ENCODE peak calls at places on chromosomes 12 and 14, in six cellular contexts. One of them, this sample, is unnamed.
A peak's percentile ranks its signal among the peaks of the same experiment; 100 is the strongest.

GRCh38 chr14:102058931-102059330 is 27.9 kb downstream of the HSP90AA1 start:
- DNase-seq in lower lobe of right lung: no peak
- DNase-seq in T-helper 9 cell: no peak
- DNase-seq in EH: no peak
- DNase-seq in WTC11: no peak
- DNase-seq in HuH-7.5: no peak
- DNase-seq in this sample: no peak

GRCh38 chr12:91037301-91037700 is 20.5 kb downstream of the KERA start:
- DNase-seq in lower lobe of right lung: no peak
- DNase-seq in T-helper 9 cell: no peak
- DNase-seq in EH: peak; percentile 53
- DNase-seq in WTC11: no peak
- DNase-seq in HuH-7.5: no peak
- DNase-seq in this sample: no peak

GRCh38 chr12:67517181-67517887 is 131.2 kb upstream of the DYRK2 start:
- DNase-seq in lower lobe of right lung: no peak
- DNase-seq in T-helper 9 cell: no peak
- DNase-seq in EH: peak; percentile 10
- DNase-seq in WTC11: no peak
- DNase-seq in HuH-7.5: no peak
- DNase-seq in this sample: no peak

GRCh38 chr12:87953257-87953860 is 75.8 kb downstream of the C12orf50 start:
- DNase-seq in lower lobe of right lung: no peak
- DNase-seq in T-helper 9 cell: no peak
- DNase-seq in EH: peak; percentile 24
- DNase-seq in WTC11: no peak
- DNase-seq in HuH-7.5: peak; percentile 24
- DNase-seq in this sample: no peak

GRCh38 chr12:5556946-5557673 is 125.2 kb downstream of the NTF3 start:
- DNase-seq in lower lobe of right lung: no peak
- DNase-seq in T-helper 9 cell: no peak
- DNase-seq in EH: no peak
- DNase-seq in WTC11: no peak
- DNase-seq in HuH-7.5: no peak
- DNase-seq in this sample: no peak

GRCh38 chr12:123934829-123935228 is 37.8 kb downstream of the CCDC92 start:
- DNase-seq in lower lobe of right lung: no peak
- DNase-seq in T-helper 9 cell: no peak
- DNase-seq in EH: peak; percentile 62
- DNase-seq in WTC11: no peak
- DNase-seq in HuH-7.5: no peak
- DNase-seq in this sample: no peak

GRCh38 chr12:9820281-9820930 is 6.9 kb upstream of the KLRF1 start:
- DNase-seq in lower lobe of right lung: no peak
- DNase-seq in T-helper 9 cell: no peak
- DNase-seq in EH: no peak
- DNase-seq in WTC11: no peak
- DNase-seq in HuH-7.5: no peak
- DNase-seq in this sample: peak; percentile 58

GRCh38 chr14:54803396-54803795 is 99.2 kb downstream of the GCH1 start:
- DNase-seq in lower lobe of right lung: no peak
- DNase-seq in T-helper 9 cell: no peak
- DNase-seq in EH: no peak
- DNase-seq in WTC11: no peak
- DNase-seq in HuH-7.5: no peak
- DNase-seq in this sample: no peak

GRCh38 chr12:4821000-4821399 is 88.7 kb upstream of the KCNA1 start:
- DNase-seq in lower lobe of right lung: no peak
- DNase-seq in T-helper 9 cell: no peak
- DNase-seq in EH: no peak
- DNase-seq in WTC11: no peak
- DNase-seq in HuH-7.5: no peak
- DNase-seq in this sample: no peak

GRCh38 chr12:123532021-123532420 is 1.5 kb downstream of the RILPL1 start:
- DNase-seq in lower lobe of right lung: no peak
- DNase-seq in T-helper 9 cell: no peak
- DNase-seq in EH: peak; percentile 46
- DNase-seq in WTC11: no peak
- DNase-seq in HuH-7.5: no peak
- DNase-seq in this sample: no peak

GRCh38 chr14:46034305-46034704 is 617.3 kb downstream of the RPL10L start:
- DNase-seq in lower lobe of right lung: no peak
- DNase-seq in T-helper 9 cell: no peak
- DNase-seq in EH: no peak
- DNase-seq in WTC11: no peak
- DNase-seq in HuH-7.5: no peak
- DNase-seq in this sample: no peak

GRCh38 chr14:100165376-100165775 is 5.9 kb upstream of the DEGS2 start:
- DNase-seq in lower lobe of right lung: no peak
- DNase-seq in T-helper 9 cell: no peak
- DNase-seq in EH: no peak
- DNase-seq in WTC11: peak; percentile 60
- DNase-seq in HuH-7.5: no peak
- DNase-seq in this sample: no peak

GRCh38 chr14:64693766-64694165 is 10.5 kb upstream of the PLEKHG3 start:
- DNase-seq in lower lobe of right lung: no peak
- DNase-seq in T-helper 9 cell: no peak
- DNase-seq in EH: no peak
- DNase-seq in WTC11: no peak
- DNase-seq in HuH-7.5: no peak
- DNase-seq in this sample: no peak

GRCh38 chr12:236445-236844 is 22.5 kb upstream of the SLC6A12 start:
- DNase-seq in lower lobe of right lung: no peak
- DNase-seq in T-helper 9 cell: no peak
- DNase-seq in EH: no peak
- DNase-seq in WTC11: no peak
- DNase-seq in HuH-7.5: no peak
- DNase-seq in this sample: no peak

GRCh38 chr14:59333668-59334067 is 131.5 kb downstream of the GPR135 start:
- DNase-seq in lower lobe of right lung: no peak
- DNase-seq in T-helper 9 cell: no peak
- DNase-seq in EH: peak; percentile 95
- DNase-seq in WTC11: no peak
- DNase-seq in HuH-7.5: peak; percentile 26
- DNase-seq in this sample: no peak

GRCh38 chr14:95354834-95355233 is 35.1 kb upstream of the CLMN start:
- DNase-seq in lower lobe of right lung: no peak
- DNase-seq in T-helper 9 cell: no peak
- DNase-seq in EH: no peak
- DNase-seq in WTC11: no peak
- DNase-seq in HuH-7.5: no peak
- DNase-seq in this sample: no peak

GRCh38 chr12:59873136-59873535 is 277.3 kb downstream of the SLC16A7 start:
- DNase-seq in lower lobe of right lung: no peak
- DNase-seq in T-helper 9 cell: no peak
- DNase-seq in EH: no peak
- DNase-seq in WTC11: no peak
- DNase-seq in HuH-7.5: no peak
- DNase-seq in this sample: no peak

GRCh38 chr12:126397071-126397571 is 1331.9 kb downstream of the AACS start:
- DNase-seq in lower lobe of right lung: no peak
- DNase-seq in T-helper 9 cell: no peak
- DNase-seq in EH: no peak
- DNase-seq in WTC11: no peak
- DNase-seq in HuH-7.5: no peak
- DNase-seq in this sample: no peak

GRCh38 chr14:44530482-44530881 is 23.4 kb upstream of the FSCB start:
- DNase-seq in lower lobe of right lung: no peak
- DNase-seq in T-helper 9 cell: no peak
- DNase-seq in EH: no peak
- DNase-seq in WTC11: no peak
- DNase-seq in HuH-7.5: no peak
- DNase-seq in this sample: no peak

GRCh38 chr12:120887253-120888043 is 16.7 kb downstream of the SPPL3 start:
- DNase-seq in lower lobe of right lung: no peak
- DNase-seq in T-helper 9 cell: no peak
- DNase-seq in EH: no peak
- DNase-seq in WTC11: no peak
- DNase-seq in HuH-7.5: no peak
- DNase-seq in this sample: no peak

GRCh38 chr12:116528498-116528897 is 30.7 kb upstream of the MAP1LC3B2 start:
- DNase-seq in lower lobe of right lung: no peak
- DNase-seq in T-helper 9 cell: no peak
- DNase-seq in EH: peak; percentile 77
- DNase-seq in WTC11: no peak
- DNase-seq in HuH-7.5: no peak
- DNase-seq in this sample: no peak

GRCh38 chr14:94008234-94008633 is 11.1 kb downstream of the CCDC197 start:
- DNase-seq in lower lobe of right lung: no peak
- DNase-seq in T-helper 9 cell: no peak
- DNase-seq in EH: no peak
- DNase-seq in WTC11: no peak
- DNase-seq in HuH-7.5: no peak
- DNase-seq in this sample: no peak

GRCh38 chr12:102300824-102301461 is 103.3 kb upstream of the PMCH start:
- DNase-seq in lower lobe of right lung: no peak
- DNase-seq in T-helper 9 cell: no peak
- DNase-seq in EH: peak; percentile 70
- DNase-seq in WTC11: peak; percentile 21
- DNase-seq in HuH-7.5: peak; percentile 29
- DNase-seq in this sample: no peak

GRCh38 chr12:116389990-116390655 is 112.6 kb upstream of the MED13L start:
- DNase-seq in lower lobe of right lung: no peak
- DNase-seq in T-helper 9 cell: no peak
- DNase-seq in EH: peak; percentile 98
- DNase-seq in WTC11: no peak
- DNase-seq in HuH-7.5: no peak
- DNase-seq in this sample: no peak

GRCh38 chr14:71662291-71662790 is 269.9 kb upstream of the RGS6 start:
- DNase-seq in lower lobe of right lung: no peak
- DNase-seq in T-helper 9 cell: no peak
- DNase-seq in EH: no peak
- DNase-seq in WTC11: no peak
- DNase-seq in HuH-7.5: no peak
- DNase-seq in this sample: no peak

GRCh38 chr12:58416211-58416610 is 474.8 kb downstream of the ATP23 start:
- DNase-seq in lower lobe of right lung: no peak
- DNase-seq in T-helper 9 cell: no peak
- DNase-seq in EH: peak; percentile 92
- DNase-seq in WTC11: no peak
- DNase-seq in HuH-7.5: no peak
- DNase-seq in this sample: no peak

GRCh38 chr14:105532735-105533141 is 6.4 kb downstream of the TMEM121 start:
- DNase-seq in lower lobe of right lung: no peak
- DNase-seq in T-helper 9 cell: no peak
- DNase-seq in EH: peak; percentile 42
- DNase-seq in WTC11: peak; percentile 24
- DNase-seq in HuH-7.5: peak; percentile 91
- DNase-seq in this sample: peak; percentile 85

GRCh38 chr14:102917056-102917385 is 5.4 kb upstream of the AMN start:
- DNase-seq in lower lobe of right lung: peak; percentile 44
- DNase-seq in T-helper 9 cell: no peak
- DNase-seq in EH: no peak
- DNase-seq in WTC11: no peak
- DNase-seq in HuH-7.5: no peak
- DNase-seq in this sample: peak; percentile 86

This sample was measured in spleen.